ENCODE peak calls at places on chromosomes 3 and 15, in six cellular contexts. V is suprapubic skin, R is HepG2, B is spleen, Z is stomach, U is breast epithelium. C is an unnamed sample.

GRCh38 chr15:71775857-71776256 is 34.5 kb upstream of the NR2E3 start:
- DNase-seq in U (no peak), B (no peak), Z (no peak), V (no peak), R (no peak), C (no peak)

GRCh38 chr15:93955197-93955596 is 276.2 kb upstream of the MCTP2 start:
- DNase-seq in U (no peak), R (peak; percentile 45), B (no peak), V (no peak), Z (no peak), C (no peak)

GRCh38 chr3:183885766-183886165 is 1.1 kb upstream of the PARL start:
- DNase-seq in Z (no peak), B (no peak), R (no peak), V (no peak), U (no peak), C (no peak)

GRCh38 chr3:15892311-15892710 is 94.5 kb upstream of the ANKRD28 start:
- DNase-seq in U (no peak), B (no peak), R (no peak), Z (no peak), V (no peak), C (no peak)

GRCh38 chr3:88151358-88151757 is 1.6 kb downstream of the C3orf38 start:
- DNase-seq in R (no peak), B (no peak), Z (no peak), V (no peak), U (no peak), C (no peak)

GRCh38 chr3:16372362-16373269 is 107.6 kb downstream of the OXNAD1 start:
- DNase-seq in V (no peak), R (no peak), B (no peak), Z (no peak), U (no peak), C (no peak)

GRCh38 chr3:36973141-36973540 is 19.8 kb downstream of the EPM2AIP1 start:
- DNase-seq in R (no peak), Z (no peak), U (no peak), V (no peak), B (no peak), C (no peak)

GRCh38 chr15:90386221-90386620 is 1.8 kb upstream of the IQGAP1 start:
- DNase-seq in U (no peak), B (no peak), R (no peak), Z (no peak), V (no peak), C (no peak)

GRCh38 chr3:102512734-102513518 is 78.1 kb downstream of the ZPLD1 start:
- DNase-seq in B (no peak), Z (no peak), V (no peak), U (no peak), R (no peak), C (no peak)

GRCh38 chr3:171092467-171092911 is 66.0 kb upstream of the SLC2A2 start:
- DNase-seq in V (no peak), Z (no peak), R (peak; percentile 88), U (no peak), B (no peak), C (no peak)

GRCh38 chr3:50136714-50137405 is 18.3 kb upstream of the SEMA3F start:
- DNase-seq in U (no peak), B (no peak), R (no peak), V (no peak), Z (no peak), C (no peak)

GRCh38 chr3:18080198-18080689 is 337.8 kb upstream of the TBC1D5 start:
- DNase-seq in V (no peak), R (no peak), Z (no peak), B (no peak), U (no peak), C (no peak)

GRCh38 chr15:59553879-59554735 is 57.5 kb upstream of the GCNT3 start:
- DNase-seq in Z (no peak), U (peak; percentile 35), B (no peak), V (no peak), R (peak; percentile 100), C (no peak)

GRCh38 chr15:63291507-63291906 is 14.1 kb downstream of the APH1B start:
- DNase-seq in Z (no peak), V (no peak), U (no peak), R (no peak), B (no peak), C (no peak)

GRCh38 chr15:32909431-32909830 is 191.6 kb downstream of the GREM1 start:
- DNase-seq in B (no peak), R (no peak), Z (no peak), U (no peak), V (no peak), C (no peak)

GRCh38 chr15:90037510-90037860 is 36.4 kb downstream of the ZNF710 start:
- DNase-seq in B (no peak), R (peak; percentile 37), Z (no peak), V (peak; percentile 34), U (no peak), C (no peak)

GRCh38 chr3:56197259-56197965 is 270.9 kb downstream of the ERC2 start:
- DNase-seq in Z (no peak), V (no peak), U (no peak), B (no peak), R (no peak), C (no peak)

GRCh38 chr3:76954412-76954811 is 85.5 kb upstream of the ROBO2 start:
- DNase-seq in B (no peak), U (no peak), Z (no peak), V (no peak), R (no peak), C (no peak)

GRCh38 chr3:177906573-177907229 is 629.5 kb upstream of the KCNMB2 start:
- DNase-seq in U (no peak), V (no peak), R (no peak), Z (no peak), B (no peak), C (no peak)

GRCh38 chr3:176352716-176353334 is 844.5 kb downstream of the TBL1XR1 start:
- DNase-seq in Z (no peak), V (no peak), U (no peak), R (no peak), B (no peak), C (no peak)

GRCh38 chr15:33298631-33299030 is 12.1 kb upstream of the RYR3 start:
- DNase-seq in R (no peak), B (no peak), Z (no peak), V (no peak), U (no peak), C (no peak)

GRCh38 chr15:51375966-51376640 is 34.6 kb downstream of the GLDN start:
- DNase-seq in U (no peak), V (no peak), Z (no peak), B (no peak), R (no peak), C (no peak)

GRCh38 chr3:159765025-159765859 is 223.4 kb upstream of the IL12A start:
- DNase-seq in R (no peak), Z (peak; percentile 41), V (peak; percentile 81), B (no peak), U (peak; percentile 93), C (peak; percentile 96)

GRCh38 chr3:70981252-70981933 is 602.1 kb downstream of the FOXP1 start:
- DNase-seq in Z (no peak), U (no peak), R (no peak), B (no peak), V (no peak), C (no peak)

GRCh38 chr3:25586167-25586505 is 78.6 kb downstream of the TOP2B start:
- DNase-seq in B (no peak), V (no peak), R (no peak), U (no peak), Z (no peak), C (no peak)

GRCh38 chr3:25587526-25587925 is 77.2 kb downstream of the TOP2B start:
- DNase-seq in B (no peak), Z (no peak), U (no peak), V (no peak), R (no peak), C (no peak)

GRCh38 chr3:25587975-25588374 is 76.7 kb downstream of the TOP2B start:
- DNase-seq in Z (no peak), B (no peak), V (no peak), R (no peak), U (no peak), C (no peak)

GRCh38 chr3:25588441-25589103 is 76.1 kb downstream of the TOP2B start:
- DNase-seq in R (no peak), U (no peak), B (no peak), V (no peak), Z (no peak), C (peak; percentile 49)

GRCh38 chr3:25587094-25587493 is 77.6 kb downstream of the TOP2B start:
- DNase-seq in R (no peak), Z (no peak), V (no peak), B (no peak), U (no peak), C (no peak)
- TF ChIP-seq CTCF in R (no peak), Z (no peak), V (no peak), B (no peak), U (no peak), C (no peak)

GRCh38 chr3:197249542-197249941 is 48.9 kb downstream of the DLG1 start:
- DNase-seq in Z (no peak), R (no peak), B (no peak), V (no peak), U (no peak), C (no peak)
- TF ChIP-seq POLR2AphosphoS5 in Z (no peak), R (no peak), B (no peak), V (no peak), U (no peak), C (no peak)

DNA sequence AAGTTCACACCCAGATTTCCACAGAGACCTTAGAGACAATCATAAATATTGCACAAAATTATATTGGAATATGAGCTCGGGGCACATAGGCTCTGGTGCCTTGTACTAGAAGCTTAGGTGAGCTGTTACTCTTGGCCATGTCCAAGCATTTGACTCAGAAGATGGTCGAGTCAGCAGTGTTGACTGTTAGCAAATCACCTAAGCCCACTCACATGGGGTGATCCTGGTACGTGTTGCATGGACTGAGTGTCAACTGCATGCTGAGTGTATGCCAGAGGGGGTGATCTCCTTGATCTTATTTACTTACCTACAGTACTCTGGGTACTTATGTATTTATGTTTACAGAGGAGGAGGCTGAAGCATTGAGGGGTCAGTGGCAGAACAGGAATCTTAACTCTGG is 14.0 kb downstream of the SMAD3 start:
- DNase-seq in U (no peak), Z (no peak), B (no peak), R (no peak), V (no peak), C (no peak)
- TF ChIP-seq POLR2A in U (no peak), Z (no peak), B (no peak), R (no peak), V (no peak), C (no peak)

GRCh38 chr3:138834359-138835176 is at the start of gene PIK3CB:
- DNase-seq in U (peak; percentile 60), Z (peak; percentile 92), V (peak; percentile 90), B (peak; percentile 98), R (peak; percentile 72), C (no peak)
- TF ChIP-seq CTCF in U (no peak), Z (no peak), V (no peak), B (no peak), R (peak; percentile 72), C (no peak)

GRCh38 chr15:74955796-74956647 is 550 bp downstream of the RPP25 start:
- DNase-seq in U (peak; percentile 35), Z (peak; percentile 89), B (peak; percentile 92), V (peak; percentile 92), R (no peak), C (no peak)
- TF ChIP-seq POLR2AphosphoS5 in U (peak; percentile 51), Z (no peak), B (peak; percentile 67), V (peak; percentile 34), R (no peak), C (no peak)

C was measured in vagina.